ENCODE peak calls at places on chromosome 6, in five cellular contexts. One of them, this sample, is unnamed.

GRCh38 chr6:74785236-74785635 is 420.6 kb downstream of the COL12A1 start:
- DNase-seq in psoas muscle: no peak
- DNase-seq in bronchial epithelial cell: peak
- DNase-seq in fibroblast of the aortic adventitia: peak
- DNase-seq in lower lobe of right lung: no peak
- DNase-seq in this sample: no peak

GRCh38 chr6:9236443-9236842 is 801.1 kb upstream of the SLC35B3 start:
- DNase-seq in psoas muscle: no peak
- DNase-seq in bronchial epithelial cell: no peak
- DNase-seq in lower lobe of right lung: no peak
- DNase-seq in fibroblast of the aortic adventitia: no peak
- DNase-seq in this sample: no peak

GRCh38 chr6:32047855-32048766 is 9.9 kb downstream of the CYP21A2 start:
- DNase-seq in bronchial epithelial cell: peak
- DNase-seq in fibroblast of the aortic adventitia: peak
- DNase-seq in psoas muscle: peak
- DNase-seq in lower lobe of right lung: peak
- DNase-seq in this sample: peak

GRCh38 chr6:125867483-125867935 is 76.7 kb downstream of the NCOA7 start:
- DNase-seq in bronchial epithelial cell: peak
- DNase-seq in lower lobe of right lung: peak
- DNase-seq in psoas muscle: no peak
- DNase-seq in fibroblast of the aortic adventitia: peak
- DNase-seq in this sample: peak

GRCh38 chr6:63964347-63964746 is 328.7 kb downstream of the PHF3 start:
- DNase-seq in lower lobe of right lung: no peak
- DNase-seq in bronchial epithelial cell: no peak
- DNase-seq in psoas muscle: no peak
- DNase-seq in fibroblast of the aortic adventitia: no peak
- DNase-seq in this sample: no peak

GRCh38 chr6:121183742-121184141 is 150.5 kb downstream of the TBC1D32 start:
- DNase-seq in lower lobe of right lung: no peak
- DNase-seq in fibroblast of the aortic adventitia: no peak
- DNase-seq in bronchial epithelial cell: no peak
- DNase-seq in psoas muscle: no peak
- DNase-seq in this sample: no peak

GRCh38 chr6:134446228-134446848 is 128.4 kb upstream of the SGK1 start:
- DNase-seq in bronchial epithelial cell: peak
- DNase-seq in lower lobe of right lung: no peak
- DNase-seq in fibroblast of the aortic adventitia: peak
- DNase-seq in psoas muscle: no peak
- DNase-seq in this sample: peak

GRCh38 chr6:44292661-44293365 is 20.3 kb downstream of the AARS2 start:
- DNase-seq in lower lobe of right lung: no peak
- DNase-seq in bronchial epithelial cell: no peak
- DNase-seq in fibroblast of the aortic adventitia: no peak
- DNase-seq in psoas muscle: no peak
- DNase-seq in this sample: no peak

GRCh38 chr6:125201961-125202729 is 48.6 kb downstream of the TPD52L1 start:
- DNase-seq in fibroblast of the aortic adventitia: peak
- DNase-seq in bronchial epithelial cell: peak
- DNase-seq in lower lobe of right lung: peak
- DNase-seq in psoas muscle: peak
- DNase-seq in this sample: peak

GRCh38 chr6:137729866-137730629 is 137.0 kb upstream of the TNFAIP3 start:
- DNase-seq in psoas muscle: no peak
- DNase-seq in bronchial epithelial cell: peak
- DNase-seq in lower lobe of right lung: no peak
- DNase-seq in fibroblast of the aortic adventitia: peak
- DNase-seq in this sample: peak

GRCh38 chr6:52691718-52692117 is 20.8 kb downstream of the TMEM14A start:
- DNase-seq in bronchial epithelial cell: peak
- DNase-seq in lower lobe of right lung: no peak
- DNase-seq in fibroblast of the aortic adventitia: peak
- DNase-seq in psoas muscle: no peak
- DNase-seq in this sample: peak

GRCh38 chr6:36432151-36432633 is 10.5 kb downstream of the PXT1 start:
- DNase-seq in bronchial epithelial cell: no peak
- DNase-seq in fibroblast of the aortic adventitia: peak
- DNase-seq in lower lobe of right lung: no peak
- DNase-seq in psoas muscle: no peak
- DNase-seq in this sample: peak

GRCh38 chr6:35139924-35140524 is 1.1 kb downstream of the TCP11 start:
- DNase-seq in fibroblast of the aortic adventitia: peak
- DNase-seq in bronchial epithelial cell: peak
- DNase-seq in psoas muscle: peak
- DNase-seq in lower lobe of right lung: no peak
- DNase-seq in this sample: peak

GRCh38 chr6:135739288-135739687 is 112.2 kb upstream of the PDE7B start:
- DNase-seq in fibroblast of the aortic adventitia: peak
- DNase-seq in bronchial epithelial cell: peak
- DNase-seq in psoas muscle: no peak
- DNase-seq in lower lobe of right lung: no peak
- DNase-seq in this sample: no peak

GRCh38 chr6:53703047-53703446 is 37.5 kb upstream of the KLHL31 start:
- DNase-seq in bronchial epithelial cell: no peak
- DNase-seq in lower lobe of right lung: no peak
- DNase-seq in psoas muscle: no peak
- DNase-seq in fibroblast of the aortic adventitia: no peak
- DNase-seq in this sample: no peak

DNA sequence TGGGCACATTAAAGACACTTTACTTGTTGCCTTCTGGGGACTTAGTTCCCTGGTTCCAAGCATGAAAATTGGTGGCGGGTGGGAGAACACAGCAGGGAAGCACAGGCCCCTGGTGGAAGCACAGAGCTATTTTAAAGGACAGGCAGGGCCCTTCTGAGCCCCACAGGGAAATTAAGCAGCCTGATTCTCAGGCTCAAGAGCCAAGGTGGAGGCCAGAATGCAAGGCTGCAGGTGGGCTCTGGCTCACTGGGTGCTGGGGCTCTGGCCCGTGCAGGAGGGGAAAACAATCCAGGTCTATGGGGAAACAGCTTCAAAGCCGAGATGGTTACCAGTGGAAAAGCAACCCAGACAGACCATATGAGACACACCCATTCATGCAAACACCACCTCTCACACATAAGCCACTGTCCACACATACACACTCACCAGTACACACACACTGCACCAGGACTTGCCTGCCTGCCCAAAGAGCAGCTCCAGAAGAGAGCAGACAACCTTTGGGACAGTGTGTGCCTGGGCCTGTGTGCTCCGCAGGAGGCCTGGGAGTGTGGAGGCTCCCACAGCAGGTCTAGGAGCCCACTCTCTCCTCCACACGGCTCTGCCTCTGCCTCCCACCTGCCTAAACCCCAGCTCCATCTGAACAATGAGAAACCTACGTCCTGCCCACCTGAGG is 30.6 kb downstream of the TFEB start:
- DNase-seq in lower lobe of right lung: no peak
- DNase-seq in bronchial epithelial cell: no peak
- DNase-seq in fibroblast of the aortic adventitia: no peak
- DNase-seq in psoas muscle: peak
- DNase-seq in this sample: no peak
- H3K4me3 ChIP-seq in lower lobe of right lung: no peak
- H3K4me3 ChIP-seq in bronchial epithelial cell: no peak
- H3K4me3 ChIP-seq in fibroblast of the aortic adventitia: no peak
- H3K4me3 ChIP-seq in psoas muscle: peak
- H3K4me3 ChIP-seq in this sample: no peak

DNA sequence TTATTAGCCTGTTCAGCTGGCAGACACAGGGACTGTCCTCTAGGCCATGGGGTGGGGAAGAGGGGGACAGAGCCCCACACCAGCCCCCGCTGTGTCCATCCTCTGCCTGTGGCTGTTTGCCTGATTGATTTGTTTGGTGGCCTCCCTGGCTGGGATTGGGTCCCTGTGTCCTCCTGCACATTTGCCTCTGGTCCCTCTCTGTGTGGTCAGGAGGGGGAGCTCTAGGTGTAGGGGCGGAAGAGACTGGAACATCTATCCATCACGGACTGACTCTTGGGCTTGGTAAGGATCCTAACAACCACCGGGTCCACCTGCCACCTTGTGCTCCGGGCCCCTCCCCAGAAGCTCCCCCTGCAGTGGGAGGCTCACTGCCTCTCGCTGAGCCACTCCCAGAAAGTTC is 38.4 kb upstream of the CCDC167 start:
- DNase-seq in fibroblast of the aortic adventitia: no peak
- DNase-seq in bronchial epithelial cell: peak
- DNase-seq in psoas muscle: no peak
- DNase-seq in lower lobe of right lung: no peak
- DNase-seq in this sample: peak
- TF ChIP-seq CTCF in fibroblast of the aortic adventitia: peak
- TF ChIP-seq CTCF in bronchial epithelial cell: peak
- TF ChIP-seq CTCF in psoas muscle: peak
- TF ChIP-seq CTCF in lower lobe of right lung: no peak
- TF ChIP-seq CTCF in this sample: peak

DNA sequence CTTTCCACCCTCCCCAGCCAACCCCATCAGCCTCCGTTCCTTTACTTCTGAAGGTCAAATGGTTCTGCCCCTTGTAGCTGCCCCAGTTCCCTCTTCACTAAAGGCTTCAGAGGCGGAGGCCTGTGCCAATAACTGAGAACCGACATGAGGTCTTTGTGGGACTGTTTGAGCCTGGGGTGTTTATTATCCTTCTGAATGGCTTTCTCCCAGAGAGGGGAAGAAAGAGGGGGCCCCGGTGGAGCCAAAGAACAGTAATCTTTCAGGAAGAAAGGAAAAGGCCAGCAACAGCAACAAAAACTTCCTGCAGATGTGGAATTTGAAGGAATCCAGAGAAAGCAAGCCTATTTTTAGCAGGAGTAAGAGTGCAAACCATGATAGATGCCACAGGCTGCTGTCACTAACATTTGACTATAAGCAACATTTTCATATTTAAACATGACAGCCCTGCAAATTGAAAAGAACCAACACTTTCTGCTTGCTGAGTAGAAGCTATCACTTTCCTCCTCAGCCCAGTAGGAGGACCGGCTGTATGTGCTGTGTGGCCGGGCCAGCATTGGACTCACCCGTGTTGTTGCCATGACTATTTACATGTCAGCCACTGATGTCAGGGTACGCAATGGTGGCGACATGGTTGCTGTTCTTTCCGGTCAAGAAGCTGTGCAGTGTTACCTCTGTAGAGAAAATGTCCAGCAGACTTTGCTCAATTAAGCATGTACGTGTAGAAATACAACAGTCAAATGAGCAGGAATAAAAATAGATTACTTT is 121.3 kb downstream of the SOBP start:
- DNase-seq in lower lobe of right lung: no peak
- DNase-seq in fibroblast of the aortic adventitia: no peak
- DNase-seq in bronchial epithelial cell: no peak
- DNase-seq in psoas muscle: no peak
- DNase-seq in this sample: no peak
- H3K4me3 ChIP-seq in lower lobe of right lung: no peak
- H3K4me3 ChIP-seq in fibroblast of the aortic adventitia: no peak
- H3K4me3 ChIP-seq in bronchial epithelial cell: no peak
- H3K4me3 ChIP-seq in psoas muscle: no peak
- H3K4me3 ChIP-seq in this sample: no peak

GRCh38 chr6:26311385-26312095 is 53.5 kb upstream of the BTN3A2 start:
- DNase-seq in bronchial epithelial cell: peak
- DNase-seq in lower lobe of right lung: no peak
- DNase-seq in psoas muscle: no peak
- DNase-seq in fibroblast of the aortic adventitia: peak
- DNase-seq in this sample: peak
- TF ChIP-seq CTCF in bronchial epithelial cell: no peak
- TF ChIP-seq CTCF in lower lobe of right lung: no peak
- TF ChIP-seq CTCF in psoas muscle: no peak
- TF ChIP-seq CTCF in fibroblast of the aortic adventitia: no peak
- TF ChIP-seq CTCF in this sample: no peak

GRCh38 chr6:106976270-106976669 is 1.7 kb upstream of the CD24 start:
- DNase-seq in psoas muscle: no peak
- DNase-seq in bronchial epithelial cell: no peak
- DNase-seq in fibroblast of the aortic adventitia: no peak
- DNase-seq in lower lobe of right lung: no peak
- DNase-seq in this sample: peak

GRCh38 chr6:106974999-106975698 is 620 bp upstream of the CD24 start:
- DNase-seq in psoas muscle: peak
- DNase-seq in bronchial epithelial cell: no peak
- DNase-seq in lower lobe of right lung: peak
- DNase-seq in fibroblast of the aortic adventitia: no peak
- DNase-seq in this sample: peak

GRCh38 chr6:106974337-106974998 is at the start of gene CD24:
- DNase-seq in lower lobe of right lung: peak
- DNase-seq in bronchial epithelial cell: no peak
- DNase-seq in fibroblast of the aortic adventitia: no peak
- DNase-seq in psoas muscle: no peak
- DNase-seq in this sample: peak

GRCh38 chr6:106973841-106974336 is 640 bp downstream of the CD24 start:
- DNase-seq in psoas muscle: no peak
- DNase-seq in lower lobe of right lung: peak
- DNase-seq in fibroblast of the aortic adventitia: no peak
- DNase-seq in bronchial epithelial cell: no peak
- DNase-seq in this sample: peak

GRCh38 chr6:106975699-106976032 is 1.1 kb upstream of the CD24 start:
- DNase-seq in fibroblast of the aortic adventitia: peak
- DNase-seq in lower lobe of right lung: no peak
- DNase-seq in psoas muscle: no peak
- DNase-seq in bronchial epithelial cell: peak
- DNase-seq in this sample: peak
- H3K4me3 ChIP-seq in fibroblast of the aortic adventitia: peak
- H3K4me3 ChIP-seq in lower lobe of right lung: peak
- H3K4me3 ChIP-seq in psoas muscle: peak
- H3K4me3 ChIP-seq in bronchial epithelial cell: peak
- H3K4me3 ChIP-seq in this sample: peak

DNA sequence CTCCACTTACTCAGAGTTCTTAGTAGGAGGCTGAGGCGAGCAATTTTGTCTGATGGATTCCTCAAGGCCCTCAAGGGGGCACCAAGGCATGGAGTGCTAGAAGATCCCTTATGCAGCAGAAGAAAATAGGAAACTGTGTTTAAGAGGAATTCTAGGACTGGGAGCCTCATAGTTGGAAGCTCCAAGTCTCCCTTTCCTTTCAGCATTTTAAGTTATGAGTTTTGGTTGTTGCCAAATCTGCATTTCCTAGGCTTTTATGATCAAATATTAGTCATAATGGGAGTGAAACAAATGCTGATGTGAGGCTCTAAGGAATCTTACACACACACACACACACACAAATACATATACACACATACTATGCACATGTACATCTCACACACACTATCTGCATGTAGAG is 714.0 kb downstream of the UTRN start:
- DNase-seq in lower lobe of right lung: no peak
- DNase-seq in psoas muscle: no peak
- DNase-seq in fibroblast of the aortic adventitia: peak
- DNase-seq in bronchial epithelial cell: peak
- DNase-seq in this sample: peak
- TF ChIP-seq CTCF in lower lobe of right lung: no peak
- TF ChIP-seq CTCF in psoas muscle: no peak
- TF ChIP-seq CTCF in fibroblast of the aortic adventitia: peak
- TF ChIP-seq CTCF in bronchial epithelial cell: no peak
- TF ChIP-seq CTCF in this sample: no peak

DNA sequence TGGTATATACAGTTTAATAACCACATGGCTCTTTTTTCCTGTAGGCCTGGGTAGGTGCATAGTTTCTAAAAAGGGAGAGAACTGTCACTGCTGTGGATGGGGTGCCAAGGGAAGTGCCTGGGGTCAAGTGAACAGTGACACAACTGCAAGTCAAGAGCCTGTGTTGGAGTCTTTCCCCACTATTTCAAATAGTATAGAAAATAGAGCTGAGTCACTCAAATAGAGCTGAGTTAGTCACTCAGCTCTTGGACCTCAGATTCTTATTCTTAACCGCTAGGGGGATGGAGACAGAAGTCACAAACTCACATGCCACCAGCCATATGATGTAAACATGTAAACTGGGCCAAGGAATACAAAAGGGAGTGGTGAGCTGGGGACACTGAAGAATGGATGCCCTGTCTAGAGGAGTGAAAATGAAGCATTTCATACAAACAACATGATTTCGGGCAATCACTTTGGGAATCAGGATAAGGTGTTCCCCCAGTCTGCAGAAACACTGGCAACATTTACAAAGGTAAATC is 2.1 kb downstream of the NQO2 start:
- DNase-seq in psoas muscle: peak
- DNase-seq in bronchial epithelial cell: peak
- DNase-seq in fibroblast of the aortic adventitia: peak
- DNase-seq in lower lobe of right lung: no peak
- DNase-seq in this sample: peak
- H3K4me3 ChIP-seq in psoas muscle: peak
- H3K4me3 ChIP-seq in bronchial epithelial cell: no peak
- H3K4me3 ChIP-seq in fibroblast of the aortic adventitia: no peak
- H3K4me3 ChIP-seq in lower lobe of right lung: no peak
- H3K4me3 ChIP-seq in this sample: no peak

This sample was measured in epithelial cell of esophagus.